ENCODE peak calls at places on chromosomes 11 and 22, in six cellular contexts. K, G, X, C, W and E are unnamed samples.

GRCh38 chr11:10540546-10540914 is 457 bp downstream of the RNF141 start:
- DNase-seq in C (peak), X (peak), G (no peak), W (peak), K (no peak), E (no peak)

GRCh38 chr11:69436041-69436982 is 45.2 kb upstream of the LINC01488 start:
- DNase-seq in X (no peak), W (no peak), G (no peak), K (no peak), C (no peak), E (no peak)

GRCh38 chr11:4430060-4430459 is 19.0 kb upstream of the OR52K2 start:
- DNase-seq in W (no peak), X (no peak), C (no peak), G (no peak), K (no peak), E (no peak)

GRCh38 chr11:64715756-64716470 is 7.1 kb downstream of the NRXN2 start:
- DNase-seq in X (no peak), C (no peak), G (no peak), K (no peak), W (no peak), E (no peak)

GRCh38 chr11:81359476-81359875 is 1374.2 kb downstream of the FAM181B start:
- DNase-seq in C (no peak), W (peak), G (no peak), K (no peak), X (peak), E (no peak)

GRCh38 chr11:103618532-103618931 is 417.9 kb upstream of the DDI1 start:
- DNase-seq in X (no peak), W (peak), G (no peak), C (peak), K (no peak), E (peak)

GRCh38 chr11:67178421-67178820 is 59.4 kb downstream of the KDM2A start:
- DNase-seq in W (no peak), C (peak), X (no peak), G (no peak), K (no peak), E (peak)

GRCh38 chr11:11463397-11463796 is 110.3 kb upstream of the CSNK2A3 start:
- DNase-seq in G (no peak), K (no peak), W (peak), X (no peak), C (no peak), E (no peak)

GRCh38 chr22:25903294-25903693 is 161.3 kb downstream of the MYO18B start:
- DNase-seq in W (no peak), X (peak), G (peak), C (no peak), K (no peak), E (no peak)

GRCh38 chr11:1333091-1333772 is 23.8 kb upstream of the TOLLIP start:
- DNase-seq in C (no peak), W (no peak), G (no peak), K (no peak), X (no peak), E (no peak)

GRCh38 chr11:69437876-69438205 is 43.6 kb upstream of the LINC01488 start:
- DNase-seq in G (no peak), C (no peak), X (no peak), K (no peak), W (no peak), E (no peak)